ENCODE peak calls at places on chromosomes 4 and X, in eight cellular contexts. P, F, U, B, N, J, M and R are unnamed samples.

GRCh38 chrX:78102100-78102499 is 1.9 kb upstream of the PGK1 start:
- DNase-seq in U (no peak), N (no peak), J (no peak), F (no peak), P (no peak), B (no peak), M (no peak), R (no peak)

GRCh38 chr4:83636930-83637329 is 101.0 kb downstream of the GPAT3 start:
- DNase-seq in M (no peak), U (no peak), J (no peak), B (no peak), N (no peak), P (no peak), F (no peak), R (no peak)

GRCh38 chr4:128241425-128241913 is 46.1 kb downstream of the PGRMC2 start:
- DNase-seq in P (peak), F (no peak), M (no peak), J (peak), N (no peak), U (peak), B (no peak), R (no peak)

GRCh38 chr4:92344216-92344615 is 40.5 kb downstream of the GRID2 start:
- DNase-seq in U (no peak), P (no peak), N (no peak), B (no peak), F (no peak), M (no peak), J (no peak), R (no peak)

GRCh38 chr4:61462451-61463326 is 262.6 kb downstream of the ADGRL3 start:
- DNase-seq in P (no peak), N (no peak), F (no peak), U (peak), B (no peak), M (no peak), J (peak), R (no peak)

GRCh38 chrX:41276661-41277506 is 57.1 kb upstream of the DDX3X start:
- DNase-seq in U (no peak), M (no peak), P (peak), N (no peak), F (no peak), B (no peak), J (no peak), R (no peak)

GRCh38 chrX:131671714-131672113 is 127.8 kb downstream of the OR13H1 start:
- DNase-seq in F (no peak), U (no peak), J (no peak), N (no peak), M (no peak), B (no peak), P (no peak), R (no peak)

GRCh38 chr4:22556411-22556969 is 40.6 kb upstream of the ADGRA3 start:
- DNase-seq in U (no peak), F (no peak), M (no peak), B (no peak), P (no peak), J (no peak), N (no peak), R (no peak)

GRCh38 chr4:48620093-48620492 is 130.0 kb downstream of the ZAR1 start:
- DNase-seq in M (no peak), F (no peak), B (no peak), N (no peak), J (no peak), U (no peak), P (no peak), R (no peak)

GRCh38 chr4:120415902-120416301 is 349.3 kb upstream of the MAD2L1 start:
- DNase-seq in P (no peak), J (no peak), N (no peak), U (no peak), B (no peak), M (no peak), F (no peak), R (no peak)

GRCh38 chrX:34909151-34909550 is 33.4 kb upstream of the FAM47B start:
- DNase-seq in J (no peak), N (no peak), P (no peak), U (no peak), M (no peak), F (no peak), B (no peak), R (no peak)

GRCh38 chr4:169724251-169724650 is 33.5 kb downstream of the HPF1 start:
- DNase-seq in N (no peak), B (no peak), P (no peak), U (peak), F (no peak), J (no peak), M (no peak), R (no peak)

GRCh38 chr4:75004755-75005668 is 72.1 kb downstream of the PARM1 start:
- DNase-seq in F (no peak), M (no peak), B (no peak), J (no peak), P (peak), N (no peak), U (peak), R (peak)